ENCODE peak calls at places on chromosomes 7 and 10, in nine cellular contexts. One of them, this sample, is unnamed.

GRCh38 chr10:61475449-61475873 is 22.3 kb upstream of the TMEM26 start:
- DNase-seq in astrocyte: peak
- DNase-seq in HCT116: no peak
- DNase-seq in choroid plexus epithelial cell: peak
- DNase-seq in psoas muscle: no peak
- DNase-seq in right cardiac atrium: no peak
- DNase-seq in mesenchymal stem cell: peak
- DNase-seq in sigmoid colon: no peak
- DNase-seq in brain microvascular endothelial cell: peak
- DNase-seq in this sample: no peak

GRCh38 chr10:6498771-6499170 is 81.3 kb downstream of the PRKCQ start:
- DNase-seq in choroid plexus epithelial cell: no peak
- DNase-seq in brain microvascular endothelial cell: no peak
- DNase-seq in sigmoid colon: no peak
- DNase-seq in psoas muscle: no peak
- DNase-seq in right cardiac atrium: no peak
- DNase-seq in HCT116: no peak
- DNase-seq in mesenchymal stem cell: no peak
- DNase-seq in astrocyte: no peak
- DNase-seq in this sample: no peak

GRCh38 chr10:110434477-110435096 is 63.1 kb upstream of the DUSP5 start:
- DNase-seq in HCT116: no peak
- DNase-seq in mesenchymal stem cell: no peak
- DNase-seq in brain microvascular endothelial cell: no peak
- DNase-seq in psoas muscle: no peak
- DNase-seq in choroid plexus epithelial cell: no peak
- DNase-seq in astrocyte: no peak
- DNase-seq in right cardiac atrium: no peak
- DNase-seq in sigmoid colon: peak
- DNase-seq in this sample: no peak

GRCh38 chr10:12350167-12350872 is 973 bp downstream of the CAMK1D start:
- DNase-seq in psoas muscle: peak
- DNase-seq in sigmoid colon: peak
- DNase-seq in astrocyte: peak
- DNase-seq in choroid plexus epithelial cell: peak
- DNase-seq in brain microvascular endothelial cell: peak
- DNase-seq in HCT116: no peak
- DNase-seq in mesenchymal stem cell: peak
- DNase-seq in right cardiac atrium: peak
- DNase-seq in this sample: no peak

GRCh38 chr7:120857558-120858298 is at the start of gene TSPAN12:
- DNase-seq in mesenchymal stem cell: peak
- DNase-seq in psoas muscle: peak
- DNase-seq in right cardiac atrium: peak
- DNase-seq in astrocyte: peak
- DNase-seq in choroid plexus epithelial cell: peak
- DNase-seq in sigmoid colon: peak
- DNase-seq in HCT116: peak
- DNase-seq in brain microvascular endothelial cell: peak
- DNase-seq in this sample: no peak

GRCh38 chr7:129095258-129095657 is 40.3 kb upstream of the TNPO3 start:
- DNase-seq in astrocyte: no peak
- DNase-seq in mesenchymal stem cell: no peak
- DNase-seq in sigmoid colon: no peak
- DNase-seq in psoas muscle: no peak
- DNase-seq in brain microvascular endothelial cell: no peak
- DNase-seq in HCT116: no peak
- DNase-seq in choroid plexus epithelial cell: no peak
- DNase-seq in right cardiac atrium: no peak
- DNase-seq in this sample: no peak

GRCh38 chr10:9003122-9003521 is 948.6 kb downstream of the GATA3 start:
- DNase-seq in HCT116: no peak
- DNase-seq in choroid plexus epithelial cell: no peak
- DNase-seq in sigmoid colon: no peak
- DNase-seq in mesenchymal stem cell: no peak
- DNase-seq in right cardiac atrium: no peak
- DNase-seq in astrocyte: no peak
- DNase-seq in brain microvascular endothelial cell: no peak
- DNase-seq in psoas muscle: no peak
- DNase-seq in this sample: no peak

GRCh38 chr10:67259319-67259929 is 333.6 kb downstream of the LRRTM3 start:
- DNase-seq in sigmoid colon: no peak
- DNase-seq in choroid plexus epithelial cell: no peak
- DNase-seq in astrocyte: no peak
- DNase-seq in HCT116: no peak
- DNase-seq in right cardiac atrium: no peak
- DNase-seq in psoas muscle: no peak
- DNase-seq in brain microvascular endothelial cell: no peak
- DNase-seq in mesenchymal stem cell: no peak
- DNase-seq in this sample: no peak

GRCh38 chr10:35563266-35563891 is 41.8 kb upstream of the GJD4 start:
- DNase-seq in psoas muscle: peak
- DNase-seq in brain microvascular endothelial cell: peak
- DNase-seq in choroid plexus epithelial cell: peak
- DNase-seq in HCT116: peak
- DNase-seq in sigmoid colon: peak
- DNase-seq in right cardiac atrium: no peak
- DNase-seq in mesenchymal stem cell: peak
- DNase-seq in astrocyte: peak
- DNase-seq in this sample: peak

GRCh38 chr7:107768263-107768662 is 24.3 kb downstream of the CBLL1 start:
- DNase-seq in HCT116: no peak
- DNase-seq in mesenchymal stem cell: no peak
- DNase-seq in brain microvascular endothelial cell: no peak
- DNase-seq in psoas muscle: no peak
- DNase-seq in sigmoid colon: no peak
- DNase-seq in right cardiac atrium: no peak
- DNase-seq in astrocyte: peak
- DNase-seq in choroid plexus epithelial cell: no peak
- DNase-seq in this sample: no peak

GRCh38 chr10:107671968-107672367 is 507.5 kb upstream of the SORCS1 start:
- DNase-seq in astrocyte: no peak
- DNase-seq in mesenchymal stem cell: no peak
- DNase-seq in sigmoid colon: no peak
- DNase-seq in choroid plexus epithelial cell: no peak
- DNase-seq in HCT116: no peak
- DNase-seq in right cardiac atrium: no peak
- DNase-seq in psoas muscle: no peak
- DNase-seq in brain microvascular endothelial cell: no peak
- DNase-seq in this sample: no peak

GRCh38 chr10:28768227-28768626 is 90.9 kb downstream of the BAMBI start:
- DNase-seq in brain microvascular endothelial cell: no peak
- DNase-seq in astrocyte: no peak
- DNase-seq in sigmoid colon: no peak
- DNase-seq in psoas muscle: no peak
- DNase-seq in mesenchymal stem cell: no peak
- DNase-seq in HCT116: no peak
- DNase-seq in right cardiac atrium: no peak
- DNase-seq in choroid plexus epithelial cell: no peak
- DNase-seq in this sample: no peak

GRCh38 chr7:47458057-47458456 is 123.9 kb downstream of the TNS3 start:
- DNase-seq in psoas muscle: peak
- DNase-seq in sigmoid colon: no peak
- DNase-seq in brain microvascular endothelial cell: peak
- DNase-seq in astrocyte: peak
- DNase-seq in choroid plexus epithelial cell: peak
- DNase-seq in right cardiac atrium: no peak
- DNase-seq in mesenchymal stem cell: peak
- DNase-seq in HCT116: no peak
- DNase-seq in this sample: peak

GRCh38 chr10:62618576-62619408 is 185.7 kb upstream of the ADO start:
- DNase-seq in choroid plexus epithelial cell: peak
- DNase-seq in astrocyte: peak
- DNase-seq in HCT116: no peak
- DNase-seq in brain microvascular endothelial cell: peak
- DNase-seq in psoas muscle: no peak
- DNase-seq in mesenchymal stem cell: peak
- DNase-seq in sigmoid colon: peak
- DNase-seq in right cardiac atrium: no peak
- DNase-seq in this sample: peak

GRCh38 chr7:156590212-156590611 is 50.4 kb upstream of the RNF32 start:
- DNase-seq in psoas muscle: no peak
- DNase-seq in HCT116: no peak
- DNase-seq in sigmoid colon: no peak
- DNase-seq in brain microvascular endothelial cell: no peak
- DNase-seq in mesenchymal stem cell: no peak
- DNase-seq in choroid plexus epithelial cell: no peak
- DNase-seq in astrocyte: no peak
- DNase-seq in right cardiac atrium: no peak
- DNase-seq in this sample: no peak

DNA sequence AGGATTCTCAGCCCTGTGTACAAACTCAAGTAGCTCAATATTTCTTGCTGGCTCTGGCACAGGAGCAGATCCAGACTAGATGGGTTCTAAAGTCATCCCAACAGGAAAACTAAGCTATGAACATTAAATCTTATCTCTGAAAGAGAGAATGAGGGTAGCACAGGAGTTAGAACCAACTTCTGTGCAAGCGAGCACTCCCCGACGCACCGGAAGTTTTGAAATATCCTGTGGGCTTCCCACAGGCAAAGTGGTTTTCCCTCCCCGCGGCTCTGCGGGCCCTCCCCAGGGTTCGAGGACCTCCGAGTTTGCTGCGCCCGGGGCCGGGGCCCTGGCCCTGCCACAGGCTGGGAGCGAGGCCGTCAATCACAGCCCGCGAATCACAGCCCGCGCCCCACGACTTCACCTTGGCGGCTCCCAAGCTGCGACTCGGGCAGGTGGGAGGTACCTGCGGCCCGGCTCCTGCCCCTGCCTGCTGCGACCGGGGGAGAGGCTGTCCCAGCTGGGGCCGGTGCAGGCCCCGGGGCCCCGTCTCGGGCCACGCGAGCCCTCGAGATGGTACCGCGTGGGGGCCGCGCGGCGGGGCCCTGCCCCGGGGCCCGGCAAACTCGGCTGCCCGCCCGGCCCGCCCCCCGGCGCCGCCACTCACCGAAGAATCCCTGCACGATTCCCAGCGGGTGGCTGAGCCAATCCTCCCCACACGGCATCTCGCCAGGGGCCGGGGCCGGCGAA is 598 bp downstream of the MCMBP start:
- DNase-seq in sigmoid colon: peak
- DNase-seq in choroid plexus epithelial cell: peak
- DNase-seq in brain microvascular endothelial cell: peak
- DNase-seq in right cardiac atrium: peak
- DNase-seq in psoas muscle: peak
- DNase-seq in HCT116: peak
- DNase-seq in astrocyte: no peak
- DNase-seq in mesenchymal stem cell: peak
- DNase-seq in this sample: no peak
- H3K4me3 ChIP-seq in sigmoid colon: peak
- H3K4me3 ChIP-seq in choroid plexus epithelial cell: peak
- H3K4me3 ChIP-seq in brain microvascular endothelial cell: peak
- H3K4me3 ChIP-seq in right cardiac atrium: peak
- H3K4me3 ChIP-seq in psoas muscle: peak
- H3K4me3 ChIP-seq in HCT116: peak
- H3K4me3 ChIP-seq in astrocyte: peak
- H3K4me3 ChIP-seq in mesenchymal stem cell: peak
- H3K4me3 ChIP-seq in this sample: peak

GRCh38 chr7:30147785-30148184 is 13.0 kb downstream of the MTURN start:
- DNase-seq in sigmoid colon: no peak
- DNase-seq in HCT116: no peak
- DNase-seq in psoas muscle: no peak
- DNase-seq in choroid plexus epithelial cell: no peak
- DNase-seq in mesenchymal stem cell: no peak
- DNase-seq in astrocyte: no peak
- DNase-seq in right cardiac atrium: no peak
- DNase-seq in brain microvascular endothelial cell: no peak
- DNase-seq in this sample: no peak

GRCh38 chr7:30148426-30148825 is 13.6 kb downstream of the MTURN start:
- DNase-seq in brain microvascular endothelial cell: no peak
- DNase-seq in HCT116: no peak
- DNase-seq in right cardiac atrium: no peak
- DNase-seq in astrocyte: no peak
- DNase-seq in psoas muscle: no peak
- DNase-seq in sigmoid colon: no peak
- DNase-seq in mesenchymal stem cell: no peak
- DNase-seq in choroid plexus epithelial cell: no peak
- DNase-seq in this sample: no peak

GRCh38 chr7:30149640-30150272 is 15.0 kb downstream of the MTURN start:
- DNase-seq in sigmoid colon: no peak
- DNase-seq in astrocyte: no peak
- DNase-seq in choroid plexus epithelial cell: no peak
- DNase-seq in psoas muscle: no peak
- DNase-seq in brain microvascular endothelial cell: no peak
- DNase-seq in mesenchymal stem cell: no peak
- DNase-seq in HCT116: no peak
- DNase-seq in right cardiac atrium: no peak
- DNase-seq in this sample: no peak

GRCh38 chr7:30148951-30149459 is 14.2 kb downstream of the MTURN start:
- DNase-seq in sigmoid colon: no peak
- DNase-seq in astrocyte: no peak
- DNase-seq in mesenchymal stem cell: no peak
- DNase-seq in right cardiac atrium: peak
- DNase-seq in choroid plexus epithelial cell: no peak
- DNase-seq in psoas muscle: no peak
- DNase-seq in brain microvascular endothelial cell: no peak
- DNase-seq in HCT116: no peak
- DNase-seq in this sample: no peak

GRCh38 chr7:30150711-30151110 is 15.9 kb downstream of the MTURN start:
- DNase-seq in psoas muscle: no peak
- DNase-seq in HCT116: no peak
- DNase-seq in sigmoid colon: no peak
- DNase-seq in astrocyte: no peak
- DNase-seq in mesenchymal stem cell: no peak
- DNase-seq in right cardiac atrium: no peak
- DNase-seq in brain microvascular endothelial cell: no peak
- DNase-seq in choroid plexus epithelial cell: no peak
- DNase-seq in this sample: no peak
- H3K4me3 ChIP-seq in psoas muscle: no peak
- H3K4me3 ChIP-seq in HCT116: no peak
- H3K4me3 ChIP-seq in sigmoid colon: no peak
- H3K4me3 ChIP-seq in astrocyte: no peak
- H3K4me3 ChIP-seq in mesenchymal stem cell: no peak
- H3K4me3 ChIP-seq in right cardiac atrium: no peak
- H3K4me3 ChIP-seq in brain microvascular endothelial cell: no peak
- H3K4me3 ChIP-seq in choroid plexus epithelial cell: no peak
- H3K4me3 ChIP-seq in this sample: no peak

GRCh38 chr10:119754936-119755335 is 29.1 kb downstream of the INPP5F start:
- DNase-seq in brain microvascular endothelial cell: no peak
- DNase-seq in choroid plexus epithelial cell: no peak
- DNase-seq in astrocyte: no peak
- DNase-seq in sigmoid colon: no peak
- DNase-seq in mesenchymal stem cell: no peak
- DNase-seq in psoas muscle: no peak
- DNase-seq in HCT116: no peak
- DNase-seq in right cardiac atrium: no peak
- DNase-seq in this sample: no peak
- H3K4me3 ChIP-seq in brain microvascular endothelial cell: no peak
- H3K4me3 ChIP-seq in choroid plexus epithelial cell: no peak
- H3K4me3 ChIP-seq in astrocyte: no peak
- H3K4me3 ChIP-seq in sigmoid colon: no peak
- H3K4me3 ChIP-seq in mesenchymal stem cell: no peak
- H3K4me3 ChIP-seq in psoas muscle: no peak
- H3K4me3 ChIP-seq in HCT116: no peak
- H3K4me3 ChIP-seq in right cardiac atrium: no peak
- H3K4me3 ChIP-seq in this sample: no peak

DNA sequence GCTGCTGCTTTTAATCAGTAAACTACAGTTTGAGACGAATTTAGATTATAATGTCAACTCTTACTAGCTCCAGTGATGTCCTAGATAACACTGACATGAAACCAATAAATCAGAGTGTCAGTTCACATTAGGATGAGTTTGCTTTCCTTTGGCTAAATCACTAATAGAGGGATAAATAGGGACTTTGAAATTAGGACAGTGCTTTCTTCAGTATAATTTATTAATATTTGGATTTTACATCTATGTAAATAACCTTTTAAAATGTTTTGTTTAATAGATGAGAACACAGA is 55.6 kb downstream of the C1GALT1 start:
- DNase-seq in HCT116: no peak
- DNase-seq in right cardiac atrium: no peak
- DNase-seq in brain microvascular endothelial cell: no peak
- DNase-seq in astrocyte: no peak
- DNase-seq in sigmoid colon: no peak
- DNase-seq in choroid plexus epithelial cell: no peak
- DNase-seq in mesenchymal stem cell: no peak
- DNase-seq in psoas muscle: no peak
- DNase-seq in this sample: no peak
- H3K4me3 ChIP-seq in HCT116: no peak
- H3K4me3 ChIP-seq in right cardiac atrium: no peak
- H3K4me3 ChIP-seq in brain microvascular endothelial cell: no peak
- H3K4me3 ChIP-seq in astrocyte: no peak
- H3K4me3 ChIP-seq in sigmoid colon: no peak
- H3K4me3 ChIP-seq in choroid plexus epithelial cell: no peak
- H3K4me3 ChIP-seq in mesenchymal stem cell: no peak
- H3K4me3 ChIP-seq in psoas muscle: no peak
- H3K4me3 ChIP-seq in this sample: no peak